ENCODE peak calls at places on chromosomes 5 and 9, in eight cellular contexts. One of them, this sample, is unnamed.

GRCh38 chr5:76299592-76299991 is 103.5 kb upstream of the IQGAP2 start:
- DNase-seq in heart right ventricle: no peak
- DNase-seq in aorta: no peak
- DNase-seq in fibroblast of lung: no peak
- DNase-seq in left ventricle myocardium inferior: no peak
- DNase-seq in astrocyte: no peak
- DNase-seq in GM23248: no peak
- DNase-seq in hepatocyte: no peak
- DNase-seq in this sample: no peak

GRCh38 chr9:138096192-138096845 is 218.7 kb downstream of the CACNA1B start:
- DNase-seq in hepatocyte: no peak
- DNase-seq in GM23248: no peak
- DNase-seq in aorta: no peak
- DNase-seq in left ventricle myocardium inferior: no peak
- DNase-seq in astrocyte: no peak
- DNase-seq in fibroblast of lung: no peak
- DNase-seq in heart right ventricle: no peak
- DNase-seq in this sample: no peak

GRCh38 chr5:41009228-41009627 is 61.9 kb downstream of the MROH2B start:
- DNase-seq in fibroblast of lung: peak; percentile 20
- DNase-seq in heart right ventricle: no peak
- DNase-seq in astrocyte: no peak
- DNase-seq in GM23248: peak; percentile 16
- DNase-seq in hepatocyte: no peak
- DNase-seq in aorta: no peak
- DNase-seq in left ventricle myocardium inferior: no peak
- DNase-seq in this sample: no peak

GRCh38 chr5:132814441-132815294 is 1.6 kb downstream of the SOWAHA start:
- DNase-seq in aorta: no peak
- DNase-seq in astrocyte: no peak
- DNase-seq in fibroblast of lung: no peak
- DNase-seq in GM23248: no peak
- DNase-seq in heart right ventricle: no peak
- DNase-seq in hepatocyte: no peak
- DNase-seq in left ventricle myocardium inferior: no peak
- DNase-seq in this sample: no peak

GRCh38 chr9:112640311-112640710 is 77.6 kb downstream of the INIP start:
- DNase-seq in hepatocyte: no peak
- DNase-seq in left ventricle myocardium inferior: no peak
- DNase-seq in fibroblast of lung: peak; percentile 50
- DNase-seq in GM23248: no peak
- DNase-seq in astrocyte: peak; percentile 32
- DNase-seq in heart right ventricle: no peak
- DNase-seq in aorta: no peak
- DNase-seq in this sample: no peak

GRCh38 chr9:121500165-121500478 is 478 bp upstream of the GGTA1 start:
- DNase-seq in heart right ventricle: no peak
- DNase-seq in left ventricle myocardium inferior: no peak
- DNase-seq in GM23248: no peak
- DNase-seq in fibroblast of lung: no peak
- DNase-seq in hepatocyte: no peak
- DNase-seq in astrocyte: no peak
- DNase-seq in aorta: no peak
- DNase-seq in this sample: no peak

GRCh38 chr5:96337048-96337781 is 95.8 kb downstream of the PCSK1 start:
- DNase-seq in GM23248: peak; percentile 26
- DNase-seq in heart right ventricle: no peak
- DNase-seq in aorta: no peak
- DNase-seq in left ventricle myocardium inferior: no peak
- DNase-seq in hepatocyte: no peak
- DNase-seq in astrocyte: no peak
- DNase-seq in fibroblast of lung: no peak
- DNase-seq in this sample: no peak

GRCh38 chr5:135195267-135195603 is 161.2 kb upstream of the PITX1 start:
- DNase-seq in heart right ventricle: no peak
- DNase-seq in astrocyte: peak; percentile 51
- DNase-seq in aorta: no peak
- DNase-seq in fibroblast of lung: peak; percentile 65
- DNase-seq in GM23248: peak; percentile 35
- DNase-seq in hepatocyte: no peak
- DNase-seq in left ventricle myocardium inferior: no peak
- DNase-seq in this sample: no peak

GRCh38 chr5:385321-385720 is 57.7 kb upstream of the EXOC3 start:
- DNase-seq in GM23248: no peak
- DNase-seq in hepatocyte: no peak
- DNase-seq in astrocyte: no peak
- DNase-seq in left ventricle myocardium inferior: no peak
- DNase-seq in aorta: no peak
- DNase-seq in heart right ventricle: no peak
- DNase-seq in fibroblast of lung: no peak
- DNase-seq in this sample: no peak

GRCh38 chr5:173454381-173454763 is 126.2 kb upstream of the STC2 start:
- DNase-seq in left ventricle myocardium inferior: no peak
- DNase-seq in heart right ventricle: no peak
- DNase-seq in fibroblast of lung: peak; percentile 68
- DNase-seq in aorta: no peak
- DNase-seq in hepatocyte: peak; percentile 37
- DNase-seq in astrocyte: peak; percentile 66
- DNase-seq in GM23248: peak; percentile 83
- DNase-seq in this sample: no peak

GRCh38 chr9:3385871-3386270 is 139.9 kb downstream of the RFX3 start:
- DNase-seq in astrocyte: no peak
- DNase-seq in GM23248: no peak
- DNase-seq in heart right ventricle: no peak
- DNase-seq in fibroblast of lung: no peak
- DNase-seq in aorta: no peak
- DNase-seq in left ventricle myocardium inferior: no peak
- DNase-seq in hepatocyte: no peak
- DNase-seq in this sample: no peak

GRCh38 chr5:138110266-138110963 is 26.6 kb downstream of the WNT8A start:
- DNase-seq in hepatocyte: no peak
- DNase-seq in GM23248: no peak
- DNase-seq in heart right ventricle: no peak
- DNase-seq in aorta: no peak
- DNase-seq in astrocyte: peak; percentile 30
- DNase-seq in left ventricle myocardium inferior: no peak
- DNase-seq in fibroblast of lung: peak; percentile 31
- DNase-seq in this sample: no peak

GRCh38 chr5:52783226-52783959 is 4.3 kb upstream of the ITGA1 start:
- DNase-seq in astrocyte: no peak
- DNase-seq in aorta: peak; percentile 71
- DNase-seq in hepatocyte: no peak
- DNase-seq in GM23248: peak; percentile 84
- DNase-seq in fibroblast of lung: peak; percentile 25
- DNase-seq in heart right ventricle: no peak
- DNase-seq in left ventricle myocardium inferior: no peak
- DNase-seq in this sample: no peak

GRCh38 chr5:24162343-24162742 is 482.4 kb downstream of the CDH10 start:
- DNase-seq in aorta: no peak
- DNase-seq in heart right ventricle: no peak
- DNase-seq in fibroblast of lung: no peak
- DNase-seq in GM23248: peak; percentile 18
- DNase-seq in left ventricle myocardium inferior: no peak
- DNase-seq in hepatocyte: no peak
- DNase-seq in astrocyte: no peak
- DNase-seq in this sample: no peak

GRCh38 chr5:96537386-96537785 is 104.3 kb upstream of the PCSK1 start:
- DNase-seq in astrocyte: peak; percentile 88
- DNase-seq in heart right ventricle: no peak
- DNase-seq in GM23248: peak; percentile 88
- DNase-seq in hepatocyte: no peak
- DNase-seq in left ventricle myocardium inferior: no peak
- DNase-seq in fibroblast of lung: peak; percentile 89
- DNase-seq in aorta: no peak
- DNase-seq in this sample: no peak

DNA sequence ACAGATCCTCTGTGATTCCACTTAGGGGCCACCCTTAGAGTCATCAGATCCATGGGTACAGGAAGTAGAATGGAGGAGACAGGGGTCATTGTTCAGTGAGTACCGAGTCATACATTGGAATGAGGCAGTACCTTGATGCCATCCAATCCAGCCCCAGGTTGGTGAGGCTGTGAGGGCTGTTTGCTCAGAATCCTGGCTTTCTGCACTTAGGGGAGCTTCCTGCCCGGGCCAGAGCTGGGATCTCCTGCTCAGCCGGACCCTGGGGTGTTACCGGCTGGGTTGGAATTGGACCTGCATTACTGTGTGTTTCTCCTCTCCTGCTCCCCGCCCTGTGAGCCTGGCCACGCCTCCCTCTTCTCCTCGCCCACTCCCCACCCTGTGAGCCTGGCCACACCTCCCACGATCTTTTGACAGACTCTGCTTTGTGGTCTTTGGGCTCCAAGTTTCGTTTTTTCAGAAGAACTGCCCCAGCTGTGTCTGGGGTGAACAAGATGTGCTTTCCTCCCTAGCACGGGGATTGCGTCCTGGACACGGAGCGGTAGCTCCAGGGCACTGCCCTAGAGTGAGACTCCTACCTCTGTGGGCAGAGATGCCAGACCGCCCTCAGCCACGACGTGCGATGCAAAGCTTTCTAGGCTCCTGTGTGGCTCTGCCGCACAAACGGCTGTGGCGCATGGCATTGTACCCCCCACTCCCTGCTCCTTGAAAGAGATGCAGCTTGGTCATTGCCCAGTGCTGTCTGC is 15.4 kb downstream of the TRAF2 start:
- DNase-seq in heart right ventricle: no peak
- DNase-seq in astrocyte: peak; percentile 55
- DNase-seq in aorta: no peak
- DNase-seq in left ventricle myocardium inferior: no peak
- DNase-seq in GM23248: peak; percentile 70
- DNase-seq in hepatocyte: peak; percentile 52
- DNase-seq in fibroblast of lung: peak; percentile 64
- DNase-seq in this sample: peak; percentile 78
- H3K4me3 ChIP-seq in heart right ventricle: peak overlapping the region; percentile 9
- H3K4me3 ChIP-seq in astrocyte: no peak overlapping the region
- H3K4me3 ChIP-seq in aorta: no peak overlapping the region
- H3K4me3 ChIP-seq in left ventricle myocardium inferior: peak overlapping the region; percentile 33
- H3K4me3 ChIP-seq in GM23248: no peak overlapping the region
- H3K4me3 ChIP-seq in hepatocyte: no peak overlapping the region
- H3K4me3 ChIP-seq in fibroblast of lung: peak overlapping the region; percentile 30
- H3K4me3 ChIP-seq in this sample: peak overlapping the region; percentile 24

DNA sequence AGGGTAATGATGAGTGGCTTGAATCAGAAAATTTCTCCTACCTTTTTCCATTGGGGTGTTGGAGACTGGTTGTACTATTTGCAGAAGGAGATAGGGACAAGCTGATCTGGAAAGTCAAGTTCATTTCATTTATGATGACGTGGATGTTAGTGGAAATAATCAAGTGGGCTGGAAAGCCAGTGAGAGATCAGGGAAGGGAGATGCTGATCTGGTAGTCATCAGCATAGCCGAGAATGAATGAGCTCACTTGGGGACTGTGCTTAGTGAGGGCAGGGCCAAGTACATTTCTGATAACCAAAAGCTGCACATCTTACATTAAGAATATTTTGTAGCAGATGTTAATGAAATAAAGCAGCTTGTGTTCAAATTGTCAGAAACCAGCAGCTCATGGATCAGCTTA is 12.1 kb downstream of the MAN2A1 start:
- DNase-seq in aorta: no peak
- DNase-seq in fibroblast of lung: no peak
- DNase-seq in hepatocyte: no peak
- DNase-seq in left ventricle myocardium inferior: no peak
- DNase-seq in astrocyte: no peak
- DNase-seq in GM23248: peak; percentile 51
- DNase-seq in heart right ventricle: no peak
- DNase-seq in this sample: no peak
- H3K4me1 ChIP-seq in aorta: peaks cover 6% of the 10 kb centered on the region
- H3K4me1 ChIP-seq in fibroblast of lung: no peaks in the 10 kb centered on the region
- H3K4me1 ChIP-seq in hepatocyte: peaks cover 6% of the 10 kb centered on the region
- H3K4me1 ChIP-seq in left ventricle myocardium inferior: peaks cover 27% of the 10 kb centered on the region
- H3K4me1 ChIP-seq in astrocyte: no peaks in the 10 kb centered on the region
- H3K4me1 ChIP-seq in GM23248: peaks cover 20% of the 10 kb centered on the region
- H3K4me1 ChIP-seq in heart right ventricle: peaks cover 37% of the 10 kb centered on the region
- H3K4me1 ChIP-seq in this sample: no peaks in the 10 kb centered on the region

DNA sequence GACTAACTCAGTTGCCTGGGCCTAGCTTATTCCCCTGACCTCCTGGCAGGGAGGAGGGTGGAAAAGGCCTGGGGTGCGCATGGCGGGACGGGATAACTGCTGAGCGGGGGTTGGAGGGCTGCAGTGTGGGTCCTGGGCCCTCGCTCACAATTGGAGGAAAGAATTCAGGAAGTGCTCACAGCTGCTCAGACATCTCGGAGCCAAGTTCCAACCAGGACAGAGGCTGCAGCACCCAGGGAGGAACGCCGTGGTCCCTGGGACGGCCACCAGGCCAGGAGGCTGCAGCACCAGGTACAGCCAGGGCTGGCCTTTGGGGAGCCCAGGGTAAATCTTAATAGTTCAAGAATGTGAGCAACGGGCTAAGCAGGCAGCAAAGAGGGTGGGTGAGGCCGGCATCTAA is at the start of gene SPAAR:
- DNase-seq in heart right ventricle: peak; percentile 37
- DNase-seq in hepatocyte: no peak
- DNase-seq in GM23248: no peak
- DNase-seq in left ventricle myocardium inferior: peak; percentile 46
- DNase-seq in astrocyte: no peak
- DNase-seq in aorta: no peak
- DNase-seq in fibroblast of lung: no peak
- DNase-seq in this sample: no peak
- H3K4me3 ChIP-seq in heart right ventricle: peak within 1 kb of the TSS; percentile 52
- H3K4me3 ChIP-seq in hepatocyte: no peak within 1 kb of the TSS
- H3K4me3 ChIP-seq in GM23248: peak within 1 kb of the TSS; percentile 56
- H3K4me3 ChIP-seq in left ventricle myocardium inferior: peak within 1 kb of the TSS; percentile 67
- H3K4me3 ChIP-seq in astrocyte: peak within 1 kb of the TSS; percentile 37
- H3K4me3 ChIP-seq in aorta: no peak within 1 kb of the TSS
- H3K4me3 ChIP-seq in fibroblast of lung: peak within 1 kb of the TSS; percentile 32
- H3K4me3 ChIP-seq in this sample: no peak within 1 kb of the TSS

GRCh38 chr5:143208365-143208641 is 195.2 kb downstream of the NR3C1 start:
- DNase-seq in GM23248: no peak
- DNase-seq in hepatocyte: no peak
- DNase-seq in fibroblast of lung: no peak
- DNase-seq in astrocyte: no peak
- DNase-seq in left ventricle myocardium inferior: no peak
- DNase-seq in heart right ventricle: no peak
- DNase-seq in aorta: no peak
- DNase-seq in this sample: no peak
- H3K4me1 ChIP-seq in GM23248: peaks cover 28% of the 10 kb centered on the region
- H3K4me1 ChIP-seq in hepatocyte: no peaks in the 10 kb centered on the region
- H3K4me1 ChIP-seq in fibroblast of lung: no peaks in the 10 kb centered on the region
- H3K4me1 ChIP-seq in astrocyte: peaks cover 23% of the 10 kb centered on the region
- H3K4me1 ChIP-seq in left ventricle myocardium inferior: peaks cover 70% of the 10 kb centered on the region
- H3K4me1 ChIP-seq in heart right ventricle: peaks cover 81% of the 10 kb centered on the region
- H3K4me1 ChIP-seq in aorta: peaks cover 3% of the 10 kb centered on the region
- H3K4me1 ChIP-seq in this sample: no peaks in the 10 kb centered on the region

This sample was measured in Peyer's patch.